ENCODE peak calls at places on chromosomes 3 and 15, in nine cellular contexts. A is hepatocyte, I is HCT116, W is OCI-LY7, M is PC-3, T is GM23338, F is MM.1S, B is SK-N-SH, X is GM23248. E is an unnamed sample.

GRCh38 chr3:80331768-80332167 is 564.0 kb upstream of the ROBO1 start:
- DNase-seq in X (no peak), T (no peak), F (no peak), A (no peak), W (no peak), I (no peak), M (no peak), B (peak), E (no peak)

GRCh38 chr3:56839784-56840724 is 38.3 kb upstream of the ARHGEF3 start:
- DNase-seq in T (no peak), W (no peak), I (no peak), A (peak), B (no peak), X (peak), M (peak), F (no peak), E (no peak)

GRCh38 chr3:41933154-41933676 is 28.7 kb downstream of the ULK4 start:
- DNase-seq in M (peak), W (no peak), X (peak), F (no peak), I (no peak), B (no peak), T (no peak), A (no peak), E (no peak)

GRCh38 chr15:60003243-60004018 is 680 bp upstream of the FOXB1 start:
- DNase-seq in T (no peak), A (no peak), W (no peak), M (no peak), B (peak), I (no peak), X (no peak), F (no peak), E (no peak)

GRCh38 chr15:26667222-26667988 is 105.5 kb downstream of the GABRB3 start:
- DNase-seq in M (no peak), F (no peak), I (no peak), A (peak), B (no peak), W (no peak), T (no peak), X (no peak), E (no peak)

GRCh38 chr3:124886168-124887051 is 755 bp downstream of the ITGB5 start:
- DNase-seq in I (no peak), W (no peak), F (peak), X (peak), T (peak), A (peak), B (peak), M (peak), E (peak)

GRCh38 chr3:61155701-61156292 is 95.5 kb downstream of the FHIT start:
- DNase-seq in F (no peak), X (no peak), T (no peak), A (no peak), B (no peak), I (no peak), W (no peak), M (no peak), E (no peak)

GRCh38 chr3:131636266-131636775 is 133.6 kb upstream of the MRPL3 start:
- DNase-seq in M (no peak), A (no peak), B (no peak), W (no peak), F (no peak), X (no peak), I (no peak), T (no peak), E (no peak)

GRCh38 chr3:171192176-171192854 is 165.8 kb upstream of the SLC2A2 start:
- DNase-seq in I (peak), F (no peak), W (no peak), M (peak), T (no peak), X (peak), A (no peak), B (no peak), E (no peak)

GRCh38 chr15:48653216-48653615 is 7.7 kb upstream of the FBN1 start:
- DNase-seq in M (no peak), T (no peak), I (no peak), F (no peak), W (no peak), A (no peak), B (no peak), X (no peak), E (no peak)

GRCh38 chr15:52309154-52309548 is 13.5 kb upstream of the MYO5C start:
- DNase-seq in A (no peak), B (no peak), W (peak), M (no peak), X (no peak), I (no peak), F (no peak), T (no peak), E (no peak)

GRCh38 chr3:66177026-66177425 is 43.8 kb upstream of the SLC25A26 start:
- DNase-seq in W (no peak), T (no peak), F (no peak), I (no peak), X (no peak), B (no peak), M (no peak), A (no peak), E (no peak)

GRCh38 chr3:64291956-64292355 is 66.7 kb upstream of the PRICKLE2 start:
- DNase-seq in B (no peak), I (no peak), X (peak), A (peak), W (no peak), T (no peak), M (no peak), F (no peak), E (no peak)

GRCh38 chr15:39969871-39970270 is 36.0 kb downstream of the EIF2AK4 start:
- DNase-seq in M (no peak), I (peak), F (no peak), W (no peak), T (no peak), B (no peak), A (no peak), X (peak), E (no peak)

GRCh38 chr3:3170998-3171397 is 8.5 kb downstream of the CRBN start:
- DNase-seq in A (peak), W (peak), B (peak), M (peak), F (peak), X (peak), T (peak), I (peak), E (peak)

GRCh38 chr3:3177861-3178497 is 1.5 kb downstream of the CRBN start:
- DNase-seq in M (peak), B (no peak), T (no peak), F (no peak), I (no peak), A (no peak), W (no peak), X (peak), E (no peak)

DNA sequence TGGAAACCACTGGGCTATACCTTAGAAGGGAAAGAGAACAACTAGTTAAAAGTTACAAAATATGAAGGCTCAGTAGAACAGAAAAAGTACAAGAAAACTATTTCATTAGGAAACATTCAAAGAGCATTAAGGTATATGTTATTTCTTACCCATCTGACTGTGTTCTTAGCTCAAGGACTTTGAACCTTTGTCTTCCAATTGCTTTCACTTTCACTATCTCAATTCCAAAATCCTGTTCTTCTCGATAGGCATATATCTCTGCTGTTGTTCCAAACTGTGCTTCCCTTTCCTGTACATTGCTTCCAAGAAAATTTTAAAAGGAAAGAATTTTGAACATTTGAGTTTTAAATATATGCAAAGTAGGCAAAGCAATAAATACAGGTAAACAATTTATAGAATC is 6.9 kb downstream of the CRBN start:
- DNase-seq in B (no peak), M (no peak), W (no peak), I (no peak), X (no peak), T (no peak), F (peak), A (no peak), E (no peak)
- TF ChIP-seq EZH2phosphoT487 in B (no peak), M (no peak), W (no peak), I (no peak), X (no peak), T (no peak), F (no peak), A (no peak), E (no peak)

GRCh38 chr3:105553851-105554250 is 187.1 kb downstream of the ALCAM start:
- DNase-seq in I (no peak), T (no peak), X (peak), W (no peak), M (peak), A (no peak), B (no peak), F (no peak), E (no peak)
- TF ChIP-seq EZH2phosphoT487 in I (no peak), T (no peak), X (no peak), W (no peak), M (no peak), A (no peak), B (no peak), F (no peak), E (no peak)

DNA sequence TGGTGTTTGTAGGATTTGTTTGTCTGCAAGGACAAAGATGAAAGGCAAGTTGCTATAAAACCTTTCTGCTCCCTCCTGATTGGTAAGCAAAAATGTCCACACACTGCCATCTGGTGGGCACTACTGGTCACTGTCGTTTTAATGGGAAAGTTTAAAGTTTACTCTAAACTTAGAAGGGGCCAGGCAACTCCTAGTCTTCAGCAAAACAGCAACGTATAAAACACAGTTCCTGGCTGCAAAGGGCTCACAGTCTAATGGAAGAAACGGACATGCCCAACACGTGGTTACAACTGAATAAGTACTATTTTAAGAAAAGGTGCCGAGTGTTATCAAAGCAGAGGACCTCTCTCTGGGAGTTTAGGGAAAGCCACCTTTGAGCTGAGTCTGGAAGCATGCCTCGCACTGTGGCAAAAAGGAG is 23.7 kb upstream of the TPRG1 start:
- DNase-seq in F (peak), B (peak), I (peak), T (peak), M (peak), X (peak), A (peak), W (peak), E (peak)
- TF ChIP-seq EZH2phosphoT487 in F (no peak), B (no peak), I (no peak), T (no peak), M (no peak), X (no peak), A (no peak), W (no peak), E (no peak)

GRCh38 chr3:168093790-168094189 is 1.9 kb downstream of the GOLIM4 start:
- DNase-seq in T (no peak), F (no peak), W (no peak), M (no peak), A (no peak), B (no peak), I (no peak), X (no peak), E (no peak)

GRCh38 chr3:168095611-168096209 is at the start of gene GOLIM4:
- DNase-seq in A (peak), B (peak), W (peak), M (peak), I (peak), X (peak), F (peak), T (peak), E (peak)

GRCh38 chr3:168094580-168094876 is 1.2 kb downstream of the GOLIM4 start:
- DNase-seq in A (peak), F (no peak), B (no peak), T (no peak), W (no peak), I (no peak), X (no peak), M (no peak), E (peak)

GRCh38 chr3:168096210-168096795 is 579 bp upstream of the GOLIM4 start:
- DNase-seq in A (peak), B (peak), X (peak), I (peak), W (peak), T (peak), F (peak), M (peak), E (peak)

DNA sequence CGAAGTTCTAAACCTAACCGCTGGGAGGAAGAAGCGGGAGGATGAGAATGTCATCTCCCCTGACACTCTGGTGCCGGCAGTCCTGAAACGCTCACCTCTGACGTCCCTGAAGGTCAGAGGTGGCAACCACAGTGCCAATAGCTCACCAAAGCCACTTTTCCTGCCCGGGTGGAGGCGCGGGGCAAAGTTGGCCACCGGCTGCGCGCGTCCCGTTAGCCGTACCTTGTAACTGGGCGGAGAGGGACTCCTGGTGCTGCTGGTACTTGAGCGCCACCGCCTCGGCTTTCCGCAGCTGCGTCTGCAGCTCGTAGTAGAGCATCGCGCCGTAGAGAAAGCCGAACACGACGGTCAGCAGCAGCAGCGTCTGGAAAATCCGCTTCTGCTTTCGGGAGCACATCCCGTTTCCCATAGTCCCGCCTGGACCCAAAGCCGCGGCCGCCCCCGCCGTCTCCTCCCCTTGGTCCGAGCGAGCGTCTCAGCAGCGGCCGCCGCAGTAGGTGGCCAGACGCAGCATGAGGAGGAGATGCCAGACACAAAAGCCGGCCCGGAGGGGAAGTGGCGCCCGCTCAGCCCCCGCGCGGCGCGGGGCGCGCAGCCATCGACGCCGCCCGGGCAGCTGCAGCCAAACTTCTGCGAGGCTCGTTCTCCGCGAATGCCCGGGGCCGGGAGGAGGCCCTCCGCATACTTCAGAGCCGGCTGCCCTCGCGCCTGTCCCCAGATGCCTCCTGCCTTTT is 680 bp downstream of the GOLIM4 start:
- DNase-seq in B (peak), A (peak), I (peak), T (peak), F (peak), M (peak), W (peak), X (peak), E (peak)
- TF ChIP-seq EZH2phosphoT487 in B (no peak), A (no peak), I (no peak), T (no peak), F (no peak), M (no peak), W (no peak), X (no peak), E (no peak)

GRCh38 chr3:52534281-52535183 is 875 bp upstream of the NT5DC2 start:
- DNase-seq in T (peak), M (peak), B (peak), A (peak), I (no peak), X (peak), F (no peak), W (peak), E (peak)
- TF ChIP-seq EZH2phosphoT487 in T (no peak), M (no peak), B (no peak), A (no peak), I (no peak), X (no peak), F (no peak), W (no peak), E (no peak)

DNA sequence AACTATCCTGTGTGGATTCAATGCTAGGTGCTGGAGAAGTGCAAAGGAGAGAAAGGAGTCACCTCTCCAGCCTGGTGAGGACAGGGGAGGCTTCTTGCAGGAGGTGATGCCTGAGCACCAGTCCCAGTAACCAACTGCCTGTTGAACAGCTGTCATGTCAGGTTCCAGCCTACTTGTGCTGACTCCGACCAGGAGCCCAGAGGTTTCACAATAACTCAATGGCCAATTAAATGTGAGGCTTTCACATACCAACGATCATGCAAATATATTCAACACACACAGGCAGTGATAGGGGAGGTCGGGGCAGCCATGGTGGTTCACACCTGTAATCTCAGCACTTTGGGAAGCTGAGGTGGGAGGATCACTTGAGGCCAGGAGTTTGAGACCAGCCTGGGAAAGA is 7.7 kb downstream of the SORD start:
- DNase-seq in M (no peak), X (no peak), W (no peak), I (no peak), T (no peak), A (no peak), F (no peak), B (no peak), E (no peak)
- TF ChIP-seq EZH2phosphoT487 in M (no peak), X (no peak), W (no peak), I (no peak), T (no peak), A (no peak), F (no peak), B (no peak), E (no peak)

DNA sequence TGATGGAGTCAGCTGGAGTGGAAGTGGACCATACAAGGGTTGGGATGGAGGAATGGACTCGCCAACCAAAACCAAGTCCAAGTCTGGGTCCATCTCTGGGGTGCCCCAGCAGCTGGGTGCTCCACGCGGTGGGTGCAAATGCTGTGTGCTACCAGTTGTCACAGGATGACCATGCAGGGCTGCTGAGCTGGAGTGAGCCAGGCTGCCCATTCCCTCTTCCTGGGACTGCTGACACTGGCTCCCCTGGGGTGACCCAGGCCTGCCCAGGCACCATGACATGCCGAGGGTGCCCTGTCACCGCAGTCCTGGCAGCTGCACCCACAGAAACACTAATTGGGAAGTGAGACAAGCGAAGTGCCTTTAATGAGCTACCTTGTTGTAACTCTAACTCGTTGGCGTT is 140.2 kb downstream of the TPRA1 start:
- DNase-seq in I (no peak), W (no peak), B (no peak), X (no peak), F (no peak), A (no peak), M (no peak), T (no peak), E (no peak)
- TF ChIP-seq EZH2phosphoT487 in I (no peak), W (no peak), B (no peak), X (no peak), F (no peak), A (no peak), M (no peak), T (no peak), E (no peak)

GRCh38 chr3:118526758-118527526 is 507.7 kb downstream of the IGSF11 start:
- DNase-seq in I (no peak), T (no peak), F (peak), B (no peak), X (no peak), A (no peak), W (no peak), M (no peak), E (no peak)

GRCh38 chr3:118529554-118529953 is 505.1 kb downstream of the IGSF11 start:
- DNase-seq in X (no peak), B (no peak), T (no peak), W (no peak), F (no peak), I (no peak), A (no peak), M (no peak), E (no peak)

GRCh38 chr3:118525096-118525495 is 509.6 kb downstream of the IGSF11 start:
- DNase-seq in F (peak), I (no peak), X (no peak), B (no peak), A (no peak), W (no peak), M (no peak), T (no peak), E (no peak)

GRCh38 chr3:118530350-118530922 is 504.2 kb downstream of the IGSF11 start:
- DNase-seq in T (no peak), X (no peak), M (no peak), A (no peak), W (no peak), B (no peak), F (no peak), I (no peak), E (no peak)

DNA sequence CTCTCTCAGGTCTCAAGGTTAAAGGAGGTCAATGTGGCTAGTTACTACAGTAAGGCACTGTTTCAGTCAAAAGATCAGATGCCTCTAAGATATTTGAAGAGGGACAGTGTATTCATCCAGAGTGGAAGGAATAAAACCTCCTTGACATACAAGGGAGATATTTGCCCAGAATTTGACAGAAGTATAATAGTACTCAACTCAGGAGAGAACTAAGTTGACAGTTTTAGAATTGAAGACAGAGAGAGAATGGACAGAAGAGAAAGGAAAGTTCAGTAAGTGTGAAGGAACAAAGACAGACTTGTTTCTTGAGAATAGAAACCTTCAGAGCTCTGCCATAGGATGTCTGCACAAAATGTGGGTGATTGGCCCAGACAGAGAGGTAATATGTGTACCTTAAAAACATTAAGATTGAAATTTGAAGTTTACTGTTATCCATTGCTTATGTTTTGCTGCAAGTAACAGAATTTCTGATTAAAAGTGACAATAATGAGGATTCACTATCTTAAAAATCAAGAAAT is 507.1 kb downstream of the IGSF11 start:
- DNase-seq in I (no peak), T (no peak), F (peak), X (no peak), W (no peak), B (no peak), M (no peak), A (no peak), E (no peak)
- TF ChIP-seq EZH2phosphoT487 in I (no peak), T (no peak), F (no peak), X (no peak), W (no peak), B (no peak), M (no peak), A (no peak), E (no peak)

E was measured in neural progenitor cell.